ENCODE peak calls at places on chromosomes 16 and 17, in eight cellular contexts. C, B, S, G, J, H, Z and L are unnamed samples. For H3K4me1, the result is how much of the 10 kb centered on the place peaks cover.

GRCh38 chr17:57699751-57700186 is 45.3 kb downstream of the CCDC182 start:
- DNase-seq in C (no peak), B (peak), S (no peak), G (no peak), J (no peak), H (no peak), Z (no peak), L (no peak)

GRCh38 chr17:46865100-46865499 is 13.7 kb downstream of the WNT9B start:
- DNase-seq in C (no peak), B (no peak), S (no peak), G (no peak), J (no peak), H (no peak), Z (no peak), L (no peak)

GRCh38 chr16:13307255-13307654 is 405.9 kb downstream of the SHISA9 start:
- DNase-seq in C (no peak), B (no peak), S (no peak), G (no peak), J (no peak), H (no peak), Z (no peak), L (no peak)

GRCh38 chr17:9283909-9284308 is 262.6 kb downstream of the NTN1 start:
- DNase-seq in C (no peak), B (no peak), S (no peak), G (no peak), J (no peak), H (no peak), Z (no peak), L (no peak)

GRCh38 chr17:4342535-4342934 is 23.9 kb downstream of the UBE2G1 start:
- DNase-seq in C (no peak), B (no peak), S (no peak), G (no peak), J (no peak), H (no peak), Z (no peak), L (no peak)

GRCh38 chr16:2858245-2859025 is 465 bp upstream of the PRSS22 start:
- DNase-seq in C (no peak), B (peak), S (peak), G (peak), J (peak), H (no peak), Z (no peak), L (peak)

GRCh38 chr17:40612510-40613244 is 34.9 kb downstream of the SMARCE1 start:
- DNase-seq in C (no peak), B (no peak), S (no peak), G (no peak), J (no peak), H (no peak), Z (no peak), L (no peak)

GRCh38 chr16:77787452-77787851 is 912 bp upstream of the VAT1L start:
- DNase-seq in C (no peak), B (no peak), S (no peak), G (no peak), J (no peak), H (no peak), Z (no peak), L (no peak)

GRCh38 chr16:16871196-16871595 is 492.3 kb downstream of the NPIPA7 start:
- DNase-seq in C (no peak), B (no peak), S (no peak), G (no peak), J (no peak), H (no peak), Z (no peak), L (no peak)

GRCh38 chr17:39547713-39548478 is 59.8 kb downstream of the NEUROD2 start:
- DNase-seq in C (peak), B (peak), S (peak), G (peak), J (peak), H (peak), Z (peak), L (peak)

DNA sequence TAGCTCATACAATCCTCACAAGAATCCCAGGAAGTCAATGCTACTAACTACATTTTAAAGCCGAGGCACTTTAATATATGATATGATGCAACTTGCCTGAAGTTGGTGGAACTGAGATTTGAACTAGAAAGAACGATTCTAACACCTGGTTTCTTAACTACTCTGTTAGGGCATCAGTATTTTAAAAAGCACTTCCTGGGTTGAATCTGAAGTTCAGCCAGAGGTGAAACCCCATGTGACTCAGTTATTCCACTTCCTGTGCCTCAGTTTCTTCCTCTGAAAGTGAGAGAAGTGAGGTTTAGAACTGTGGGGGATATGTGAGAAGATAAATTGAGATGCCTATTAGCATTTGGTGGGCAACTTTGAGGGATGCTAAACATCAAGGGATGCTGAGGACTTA is 129.4 kb upstream of the ANKFN1 start:
- DNase-seq in C (no peak), B (no peak), S (no peak), G (no peak), J (no peak), H (no peak), Z (no peak), L (no peak)
- H3K4me1 ChIP-seq in C (under half), B (under half), S (under half), G (under half), J (under half), H (under half), Z (under half), L (under half)

GRCh38 chr16:589658-590159 is at the start of gene RAB40C:
- DNase-seq in C (peak), B (peak), S (peak), G (peak), J (peak), H (peak), Z (peak), L (peak)
- TF ChIP-seq POLR2A in C (no peak), B (no peak), S (no peak), G (no peak), J (no peak), H (no peak), Z (peak), L (peak)

DNA sequence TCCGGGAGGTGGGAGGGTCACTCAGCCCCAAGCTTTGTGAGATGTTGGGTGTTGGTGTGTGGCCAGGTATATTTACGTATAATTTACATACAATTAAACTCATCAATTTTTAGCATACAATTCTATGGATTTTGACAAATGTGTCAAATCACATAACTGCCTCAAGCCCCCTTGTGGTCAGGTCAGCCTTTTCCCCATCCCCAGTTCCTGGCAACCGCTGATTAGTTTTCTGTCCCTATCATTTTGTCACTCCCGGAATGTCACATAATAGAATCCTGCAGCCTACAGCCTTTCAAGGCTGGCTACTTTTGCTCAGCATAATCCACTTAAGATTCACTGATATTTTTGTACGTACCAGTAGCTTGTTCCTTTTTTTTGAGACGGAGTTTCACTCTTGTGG is 19.4 kb upstream of the RAI1 start:
- DNase-seq in C (no peak), B (no peak), S (no peak), G (no peak), J (no peak), H (no peak), Z (no peak), L (no peak)
- TF ChIP-seq CTCF in C (peak), B (no peak), S (peak), G (no peak), J (no peak), H (no peak), Z (peak), L (no peak)

DNA sequence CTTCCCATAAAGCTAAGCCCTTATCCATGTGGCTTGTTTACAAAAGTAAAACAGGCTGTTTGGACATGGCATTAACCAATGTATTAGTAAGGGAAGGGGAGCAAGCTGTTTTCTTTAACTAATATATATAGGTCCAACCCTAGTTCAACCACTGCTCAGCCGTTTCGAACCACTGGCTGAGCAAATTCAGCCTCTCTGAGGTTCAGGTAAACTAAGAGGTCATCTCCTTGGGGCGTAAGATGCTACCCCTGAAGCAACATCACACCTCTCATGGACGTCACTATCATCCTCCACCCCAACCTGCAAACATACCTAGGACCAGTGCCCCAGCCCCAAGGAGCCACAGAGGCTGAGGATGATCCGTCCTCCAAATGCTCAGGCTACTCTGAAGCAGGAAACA is 45.2 kb downstream of the ANKRD11 start:
- DNase-seq in C (no peak), B (no peak), S (no peak), G (no peak), J (no peak), H (no peak), Z (no peak), L (no peak)
- H3K4me1 ChIP-seq in C (under half), B (half or more), S (under half), G (half or more), J (under half), H (half or more), Z (half or more), L (half or more)

GRCh38 chr17:77893144-77894044 is 65.1 kb upstream of the TNRC6C start:
- DNase-seq in C (no peak), B (no peak), S (peak), G (no peak), J (no peak), H (no peak), Z (no peak), L (no peak)

GRCh38 chr17:77891602-77892001 is 66.9 kb upstream of the TNRC6C start:
- DNase-seq in C (no peak), B (no peak), S (peak), G (no peak), J (no peak), H (no peak), Z (no peak), L (no peak)

GRCh38 chr17:77890771-77891170 is 67.7 kb upstream of the TNRC6C start:
- DNase-seq in C (no peak), B (no peak), S (peak), G (no peak), J (no peak), H (no peak), Z (no peak), L (no peak)

GRCh38 chr17:77892469-77893143 is 65.9 kb upstream of the TNRC6C start:
- DNase-seq in C (no peak), B (no peak), S (peak), G (no peak), J (no peak), H (no peak), Z (peak), L (no peak)

DNA sequence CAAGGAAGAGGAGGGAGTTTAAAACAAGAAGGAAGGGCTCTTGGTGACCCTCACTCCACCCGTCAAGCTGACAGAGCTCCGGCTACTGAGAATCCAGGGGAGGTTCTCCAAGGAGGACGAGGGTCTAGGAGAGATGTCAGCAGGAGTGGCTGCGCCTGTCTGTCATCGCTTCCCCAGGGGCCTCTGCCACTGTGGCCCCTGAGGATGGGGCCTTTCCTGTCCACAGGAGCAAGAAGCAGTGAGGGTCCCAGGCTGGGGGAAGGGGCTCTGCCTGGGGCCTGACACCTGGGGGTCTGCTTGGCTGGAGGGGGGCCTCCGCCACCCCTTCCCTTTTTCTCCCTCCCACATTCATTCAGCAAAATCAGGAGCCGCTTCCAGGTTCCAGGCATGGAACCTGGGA is 66.5 kb upstream of the TNRC6C start:
- DNase-seq in C (no peak), B (no peak), S (no peak), G (no peak), J (no peak), H (no peak), Z (no peak), L (no peak)
- TF ChIP-seq POLR2A in C (no peak), B (no peak), S (no peak), G (no peak), J (no peak), H (no peak), Z (no peak), L (no peak)

GRCh38 chr16:74650966-74651567 is 15.6 kb downstream of the RFWD3 start:
- DNase-seq in C (peak), B (no peak), S (no peak), G (no peak), J (no peak), H (no peak), Z (no peak), L (no peak)
- TF ChIP-seq CTCF in C (no peak), B (no peak), S (peak), G (peak), J (no peak), H (peak), Z (peak), L (no peak)

GRCh38 chr17:41629316-41629715 is 4.9 kb upstream of the KRT17 start:
- DNase-seq in C (no peak), B (no peak), S (peak), G (no peak), J (no peak), H (no peak), Z (no peak), L (no peak)
- H3K4me1 ChIP-seq in C (under half), B (under half), S (under half), G (under half), J (under half), H (under half), Z (under half), L (under half)

GRCh38 chr17:8226536-8227237 is 16.3 kb upstream of the AURKB start:
- DNase-seq in C (peak), B (no peak), S (peak), G (peak), J (peak), H (peak), Z (peak), L (peak)
- TF ChIP-seq POLR2A in C (peak), B (no peak), S (no peak), G (peak), J (no peak), H (no peak), Z (peak), L (no peak)

GRCh38 chr17:76132574-76133338 is 8.3 kb downstream of the FOXJ1 start:
- DNase-seq in C (no peak), B (peak), S (peak), G (peak), J (no peak), H (peak), Z (no peak), L (peak)
- TF ChIP-seq CTCF in C (no peak), B (peak), S (no peak), G (peak), J (no peak), H (no peak), Z (no peak), L (no peak)

DNA sequence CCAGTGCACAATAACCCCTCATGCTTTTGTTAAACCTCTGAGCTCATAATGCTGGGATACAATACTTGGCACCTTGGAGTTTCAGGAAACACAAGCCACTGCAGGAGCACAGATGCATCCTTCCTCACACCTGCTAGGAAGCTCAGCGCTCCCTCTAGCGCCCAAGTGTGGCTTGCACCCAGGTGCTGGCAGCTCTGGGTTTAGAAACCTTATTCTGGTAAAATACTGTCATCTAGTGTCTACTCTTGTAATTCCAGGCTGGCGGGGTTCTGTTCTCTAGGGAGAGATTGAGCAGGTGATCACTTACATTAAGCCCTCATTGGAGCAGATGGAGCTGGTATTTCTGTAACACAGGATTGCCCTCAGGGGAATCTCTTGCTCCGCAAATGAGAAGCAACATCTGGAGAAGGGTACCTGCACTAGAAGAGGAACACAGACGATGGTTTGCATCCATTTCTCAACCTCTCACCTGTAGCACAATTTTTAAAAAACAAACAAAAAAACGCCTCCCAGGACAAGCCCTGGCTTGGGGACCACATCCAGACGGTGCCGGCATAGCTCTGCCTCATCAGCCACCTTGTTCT is 1.5 kb downstream of the CCL1 start:
- DNase-seq in C (peak), B (peak), S (peak), G (peak), J (peak), H (peak), Z (peak), L (peak)
- H3K4me1 ChIP-seq in C (under half), B (under half), S (under half), G (under half), J (under half), H (under half), Z (under half), L (under half)